ENCODE peak calls at places on chromosome 13, in eight cellular contexts. One of them, this sample, is unnamed.

GRCh38 chr13:110726726-110727125 is 13.2 kb downstream of the ING1 start:
- DNase-seq in osteocyte: no peak
- DNase-seq in suprapubic skin: no peak
- DNase-seq in nephron progenitor cell: no peak
- DNase-seq in BJ: no peak
- DNase-seq in esophagus squamous epithelium: no peak
- DNase-seq in WTC11: no peak
- DNase-seq in thoracic aorta: no peak
- DNase-seq in this sample: no peak

GRCh38 chr13:29537736-29538624 is 57.5 kb downstream of the SLC7A1 start:
- DNase-seq in osteocyte: no peak
- DNase-seq in suprapubic skin: no peak
- DNase-seq in nephron progenitor cell: no peak
- DNase-seq in BJ: no peak
- DNase-seq in esophagus squamous epithelium: no peak
- DNase-seq in WTC11: no peak
- DNase-seq in thoracic aorta: no peak
- DNase-seq in this sample: no peak

GRCh38 chr13:50437252-50437651 is 406.2 kb downstream of the DLEU7 start:
- DNase-seq in osteocyte: no peak
- DNase-seq in suprapubic skin: no peak
- DNase-seq in nephron progenitor cell: no peak
- DNase-seq in BJ: no peak
- DNase-seq in esophagus squamous epithelium: no peak
- DNase-seq in WTC11: no peak
- DNase-seq in thoracic aorta: no peak
- DNase-seq in this sample: no peak

GRCh38 chr13:35768551-35768950 is 292.1 kb upstream of the MAB21L1 start:
- DNase-seq in osteocyte: no peak
- DNase-seq in suprapubic skin: no peak
- DNase-seq in nephron progenitor cell: no peak
- DNase-seq in BJ: peak
- DNase-seq in esophagus squamous epithelium: no peak
- DNase-seq in WTC11: no peak
- DNase-seq in thoracic aorta: no peak
- DNase-seq in this sample: no peak

GRCh38 chr13:32022292-32022691 is 9.3 kb upstream of the FRY start:
- DNase-seq in osteocyte: no peak
- DNase-seq in suprapubic skin: no peak
- DNase-seq in nephron progenitor cell: peak
- DNase-seq in BJ: no peak
- DNase-seq in esophagus squamous epithelium: no peak
- DNase-seq in WTC11: no peak
- DNase-seq in thoracic aorta: no peak
- DNase-seq in this sample: no peak

GRCh38 chr13:47678201-47678963 is 322.7 kb downstream of the SUCLA2 start:
- DNase-seq in osteocyte: no peak
- DNase-seq in suprapubic skin: no peak
- DNase-seq in nephron progenitor cell: no peak
- DNase-seq in BJ: no peak
- DNase-seq in esophagus squamous epithelium: no peak
- DNase-seq in WTC11: no peak
- DNase-seq in thoracic aorta: no peak
- DNase-seq in this sample: no peak

GRCh38 chr13:80923907-80924306 is 583.0 kb upstream of the SPRY2 start:
- DNase-seq in osteocyte: no peak
- DNase-seq in suprapubic skin: no peak
- DNase-seq in nephron progenitor cell: no peak
- DNase-seq in BJ: no peak
- DNase-seq in esophagus squamous epithelium: no peak
- DNase-seq in WTC11: peak
- DNase-seq in thoracic aorta: no peak
- DNase-seq in this sample: no peak

GRCh38 chr13:47188802-47189201 is 291.9 kb upstream of the HTR2A start:
- DNase-seq in osteocyte: no peak
- DNase-seq in suprapubic skin: no peak
- DNase-seq in nephron progenitor cell: no peak
- DNase-seq in BJ: peak
- DNase-seq in esophagus squamous epithelium: no peak
- DNase-seq in WTC11: no peak
- DNase-seq in thoracic aorta: no peak
- DNase-seq in this sample: peak

GRCh38 chr13:68850160-68850559 is 1257.5 kb upstream of the ATXN8OS start:
- DNase-seq in osteocyte: no peak
- DNase-seq in suprapubic skin: no peak
- DNase-seq in nephron progenitor cell: no peak
- DNase-seq in BJ: no peak
- DNase-seq in esophagus squamous epithelium: no peak
- DNase-seq in WTC11: no peak
- DNase-seq in thoracic aorta: no peak
- DNase-seq in this sample: no peak

GRCh38 chr13:25324100-25324499 is 22.7 kb downstream of the NUP58 start:
- DNase-seq in osteocyte: no peak
- DNase-seq in suprapubic skin: no peak
- DNase-seq in nephron progenitor cell: no peak
- DNase-seq in BJ: no peak
- DNase-seq in esophagus squamous epithelium: no peak
- DNase-seq in WTC11: no peak
- DNase-seq in thoracic aorta: no peak
- DNase-seq in this sample: no peak

GRCh38 chr13:19863323-19864017 is at the start of gene ZMYM5:
- DNase-seq in osteocyte: peak
- DNase-seq in suprapubic skin: peak
- DNase-seq in nephron progenitor cell: peak
- DNase-seq in BJ: peak
- DNase-seq in esophagus squamous epithelium: peak
- DNase-seq in WTC11: peak
- DNase-seq in thoracic aorta: peak
- DNase-seq in this sample: peak
- TF ChIP-seq CTCF in osteocyte: no peak
- TF ChIP-seq CTCF in suprapubic skin: no peak
- TF ChIP-seq CTCF in nephron progenitor cell: no peak
- TF ChIP-seq CTCF in BJ: no peak
- TF ChIP-seq CTCF in esophagus squamous epithelium: no peak
- TF ChIP-seq CTCF in WTC11: no peak
- TF ChIP-seq CTCF in thoracic aorta: no peak
- TF ChIP-seq CTCF in this sample: no peak

GRCh38 chr13:48733739-48734329 is 80.1 kb downstream of the CYSLTR2 start:
- DNase-seq in osteocyte: no peak
- DNase-seq in suprapubic skin: no peak
- DNase-seq in nephron progenitor cell: no peak
- DNase-seq in BJ: no peak
- DNase-seq in esophagus squamous epithelium: no peak
- DNase-seq in WTC11: no peak
- DNase-seq in thoracic aorta: no peak
- DNase-seq in this sample: no peak

GRCh38 chr13:48728226-48728625 is 74.5 kb downstream of the CYSLTR2 start:
- DNase-seq in osteocyte: no peak
- DNase-seq in suprapubic skin: no peak
- DNase-seq in nephron progenitor cell: no peak
- DNase-seq in BJ: no peak
- DNase-seq in esophagus squamous epithelium: no peak
- DNase-seq in WTC11: no peak
- DNase-seq in thoracic aorta: no peak
- DNase-seq in this sample: no peak

GRCh38 chr13:48731957-48732569 is 78.3 kb downstream of the CYSLTR2 start:
- DNase-seq in osteocyte: no peak
- DNase-seq in suprapubic skin: no peak
- DNase-seq in nephron progenitor cell: peak
- DNase-seq in BJ: no peak
- DNase-seq in esophagus squamous epithelium: no peak
- DNase-seq in WTC11: peak
- DNase-seq in thoracic aorta: no peak
- DNase-seq in this sample: no peak

GRCh38 chr13:48728876-48729275 is 75.1 kb downstream of the CYSLTR2 start:
- DNase-seq in osteocyte: no peak
- DNase-seq in suprapubic skin: no peak
- DNase-seq in nephron progenitor cell: no peak
- DNase-seq in BJ: no peak
- DNase-seq in esophagus squamous epithelium: no peak
- DNase-seq in WTC11: no peak
- DNase-seq in thoracic aorta: no peak
- DNase-seq in this sample: no peak

DNA sequence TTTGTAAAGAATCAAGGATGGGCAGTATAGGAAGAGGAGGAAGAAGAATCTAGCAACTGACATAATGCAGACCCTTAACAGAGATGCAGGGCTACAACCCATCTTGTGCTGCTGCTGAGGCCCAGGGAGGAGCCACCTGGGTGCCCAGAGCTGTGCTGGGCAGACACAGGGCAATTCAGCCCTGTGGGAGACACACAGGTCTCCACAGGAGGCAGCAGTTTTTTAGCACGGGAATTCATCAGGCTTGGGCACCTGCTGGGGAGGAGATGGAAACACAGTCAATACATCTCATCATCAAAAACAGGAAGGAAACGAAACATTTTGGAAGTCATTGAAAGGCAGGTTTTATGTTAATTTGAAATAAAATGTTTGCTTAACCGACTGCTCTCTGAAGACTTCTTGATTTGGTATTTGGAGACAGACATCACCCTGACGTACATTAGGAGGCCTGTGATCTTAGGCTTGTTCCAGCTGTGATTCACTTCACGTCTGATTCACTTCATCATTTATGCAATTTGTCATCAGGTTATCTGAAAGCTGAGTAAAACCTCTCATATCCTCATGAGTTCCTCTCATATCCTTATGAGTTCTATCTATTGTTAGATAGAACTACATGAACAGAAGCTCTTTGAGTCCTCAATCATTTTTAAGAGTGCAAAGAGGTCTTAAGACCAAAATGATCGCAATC is 77.4 kb downstream of the CYSLTR2 start:
- DNase-seq in osteocyte: no peak
- DNase-seq in suprapubic skin: no peak
- DNase-seq in nephron progenitor cell: no peak
- DNase-seq in BJ: no peak
- DNase-seq in esophagus squamous epithelium: no peak
- DNase-seq in WTC11: peak
- DNase-seq in thoracic aorta: no peak
- DNase-seq in this sample: no peak
- TF ChIP-seq CTCF in osteocyte: no peak
- TF ChIP-seq CTCF in suprapubic skin: no peak
- TF ChIP-seq CTCF in nephron progenitor cell: no peak
- TF ChIP-seq CTCF in BJ: no peak
- TF ChIP-seq CTCF in esophagus squamous epithelium: peak
- TF ChIP-seq CTCF in WTC11: no peak
- TF ChIP-seq CTCF in thoracic aorta: no peak
- TF ChIP-seq CTCF in this sample: no peak

GRCh38 chr13:98141509-98141908 is 1.4 kb upstream of the FARP1 start:
- DNase-seq in osteocyte: no peak
- DNase-seq in suprapubic skin: no peak
- DNase-seq in nephron progenitor cell: no peak
- DNase-seq in BJ: no peak
- DNase-seq in esophagus squamous epithelium: no peak
- DNase-seq in WTC11: no peak
- DNase-seq in thoracic aorta: no peak
- DNase-seq in this sample: no peak

GRCh38 chr13:98143601-98144500 is 957 bp downstream of the FARP1 start:
- DNase-seq in osteocyte: no peak
- DNase-seq in suprapubic skin: no peak
- DNase-seq in nephron progenitor cell: peak
- DNase-seq in BJ: no peak
- DNase-seq in esophagus squamous epithelium: no peak
- DNase-seq in WTC11: peak
- DNase-seq in thoracic aorta: no peak
- DNase-seq in this sample: no peak

GRCh38 chr13:98143157-98143553 is 261 bp downstream of the FARP1 start:
- DNase-seq in osteocyte: no peak
- DNase-seq in suprapubic skin: no peak
- DNase-seq in nephron progenitor cell: peak
- DNase-seq in BJ: no peak
- DNase-seq in esophagus squamous epithelium: no peak
- DNase-seq in WTC11: no peak
- DNase-seq in thoracic aorta: no peak
- DNase-seq in this sample: no peak

GRCh38 chr13:98141938-98142426 is 912 bp upstream of the FARP1 start:
- DNase-seq in osteocyte: no peak
- DNase-seq in suprapubic skin: no peak
- DNase-seq in nephron progenitor cell: peak
- DNase-seq in BJ: no peak
- DNase-seq in esophagus squamous epithelium: no peak
- DNase-seq in WTC11: peak
- DNase-seq in thoracic aorta: no peak
- DNase-seq in this sample: no peak

DNA sequence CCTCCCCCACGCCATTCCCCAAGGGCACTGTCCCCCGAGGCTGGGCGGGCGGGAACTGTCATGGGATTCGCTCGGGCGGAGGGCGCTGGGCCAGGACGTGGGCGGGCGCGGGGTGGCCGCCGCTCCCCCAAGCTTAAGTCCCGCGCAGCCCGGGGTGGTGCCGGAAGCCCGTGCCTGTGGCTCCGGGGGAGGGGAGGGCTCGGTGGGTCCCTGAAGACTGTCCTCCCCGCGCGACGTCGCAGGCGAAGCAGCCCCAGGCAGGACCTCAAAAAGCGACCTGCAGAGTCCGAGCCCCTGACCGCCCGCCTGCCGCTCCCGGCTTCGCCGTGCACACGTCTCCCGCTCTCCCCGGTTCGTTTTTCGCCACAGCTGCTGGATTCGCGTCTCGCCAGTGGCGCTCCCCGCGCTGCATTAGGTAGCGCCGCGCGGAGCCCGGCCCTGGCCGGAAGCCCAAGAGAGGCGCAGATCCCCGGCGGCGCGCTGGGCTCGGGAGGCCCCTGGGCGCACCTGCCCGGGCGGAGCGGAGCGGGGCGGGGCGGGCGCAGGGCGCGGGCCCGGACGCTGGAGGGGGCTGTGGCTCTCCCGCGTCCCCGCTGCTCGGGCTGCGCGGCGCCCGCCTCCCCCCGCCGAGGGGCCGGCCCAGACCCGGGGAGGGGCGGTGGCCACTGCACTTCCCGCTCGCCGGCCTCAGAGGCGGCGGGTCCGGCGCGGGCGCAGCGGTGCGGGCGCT is at the start of gene FARP1:
- DNase-seq in osteocyte: peak
- DNase-seq in suprapubic skin: peak
- DNase-seq in nephron progenitor cell: peak
- DNase-seq in BJ: no peak
- DNase-seq in esophagus squamous epithelium: no peak
- DNase-seq in WTC11: peak
- DNase-seq in thoracic aorta: no peak
- DNase-seq in this sample: peak
- TF ChIP-seq CTCF in osteocyte: peak
- TF ChIP-seq CTCF in suprapubic skin: peak
- TF ChIP-seq CTCF in nephron progenitor cell: no peak
- TF ChIP-seq CTCF in BJ: no peak
- TF ChIP-seq CTCF in esophagus squamous epithelium: peak
- TF ChIP-seq CTCF in WTC11: no peak
- TF ChIP-seq CTCF in thoracic aorta: no peak
- TF ChIP-seq CTCF in this sample: peak

DNA sequence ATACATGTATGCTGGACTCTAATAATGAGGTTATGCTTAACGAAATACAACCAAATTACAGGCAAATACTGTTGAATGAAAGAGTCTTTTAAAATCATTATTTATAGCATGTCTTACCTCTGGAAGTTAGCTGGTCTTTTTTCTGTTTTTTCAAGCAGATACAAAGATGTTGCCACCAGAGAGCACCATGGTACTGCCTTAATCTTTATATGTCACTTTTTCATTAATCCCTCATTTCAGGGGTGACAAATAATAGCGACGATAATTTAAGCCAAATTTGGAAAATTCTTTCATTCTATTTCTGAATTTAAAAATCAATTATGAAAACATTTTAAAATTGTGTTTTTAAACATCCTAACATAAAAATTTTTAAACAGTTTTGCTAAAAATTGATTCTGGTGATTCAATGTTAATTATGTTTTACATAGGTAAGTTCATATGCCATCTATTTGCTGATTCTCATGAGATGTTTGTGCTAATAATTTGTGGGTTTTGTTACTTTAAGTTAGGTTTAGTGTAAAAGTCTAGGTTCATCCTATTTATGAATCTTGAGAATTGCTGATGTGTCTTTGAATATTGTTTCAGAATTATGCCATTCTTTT is 379.3 kb upstream of the SGCG start:
- DNase-seq in osteocyte: no peak
- DNase-seq in suprapubic skin: no peak
- DNase-seq in nephron progenitor cell: no peak
- DNase-seq in BJ: no peak
- DNase-seq in esophagus squamous epithelium: no peak
- DNase-seq in WTC11: no peak
- DNase-seq in thoracic aorta: no peak
- DNase-seq in this sample: no peak
- TF ChIP-seq CTCF in osteocyte: peak
- TF ChIP-seq CTCF in suprapubic skin: peak
- TF ChIP-seq CTCF in nephron progenitor cell: peak
- TF ChIP-seq CTCF in BJ: no peak
- TF ChIP-seq CTCF in esophagus squamous epithelium: peak
- TF ChIP-seq CTCF in WTC11: no peak
- TF ChIP-seq CTCF in thoracic aorta: peak
- TF ChIP-seq CTCF in this sample: peak

This sample was measured in AG09319.